ENCODE peak calls at places on chromosomes 11 and 22, in five cellular contexts. P, Y, L, S and J are unnamed samples.

GRCh38 chr22:30282616-30283046 is 6.7 kb downstream of the CASTOR1 start:
- DNase-seq in P (no peak), Y (no peak), L (no peak), S (no peak), J (no peak)

GRCh38 chr11:23751280-23751679 is 745.6 kb upstream of the LUZP2 start:
- DNase-seq in P (no peak), Y (no peak), L (no peak), S (no peak), J (no peak)

GRCh38 chr11:116882386-116882785 is 45.0 kb upstream of the APOA1 start:
- DNase-seq in P (no peak), Y (no peak), L (no peak), S (peak), J (no peak)

GRCh38 chr11:27355575-27356104 is 7.4 kb downstream of the CCDC34 start:
- DNase-seq in P (no peak), Y (no peak), L (no peak), S (no peak), J (no peak)

GRCh38 chr11:102223859-102224258 is 93.4 kb upstream of the BIRC3 start:
- DNase-seq in P (no peak), Y (no peak), L (no peak), S (no peak), J (no peak)

GRCh38 chr11:64923944-64924909 is at the start of gene PPP2R5B:
- DNase-seq in P (peak), Y (peak), L (peak), S (peak), J (peak)

GRCh38 chr11:57240007-57240406 is 3.0 kb upstream of the APLNR start:
- DNase-seq in P (no peak), Y (no peak), L (no peak), S (no peak), J (no peak)

GRCh38 chr11:99640671-99641070 is 619.9 kb downstream of the CNTN5 start:
- DNase-seq in P (no peak), Y (no peak), L (no peak), S (no peak), J (no peak)

GRCh38 chr22:21726650-21727049 is 8.9 kb downstream of the YPEL1 start:
- DNase-seq in P (no peak), Y (peak), L (no peak), S (no peak), J (peak)

GRCh38 chr11:74462009-74462408 is 5.3 kb downstream of the KCNE3 start:
- DNase-seq in P (no peak), Y (no peak), L (no peak), S (no peak), J (no peak)

GRCh38 chr11:130829801-130830562 is 86.3 kb downstream of the SNX19 start:
- DNase-seq in P (no peak), Y (no peak), L (no peak), S (no peak), J (no peak)

GRCh38 chr22:50153756-50154140 is 16.8 kb upstream of the PANX2 start:
- DNase-seq in P (no peak), Y (no peak), L (no peak), S (no peak), J (no peak)

GRCh38 chr11:69414773-69415187 is 66.7 kb upstream of the LINC01488 start:
- DNase-seq in P (no peak), Y (no peak), L (no peak), S (no peak), J (no peak)

GRCh38 chr22:46031066-46031465 is 54.1 kb upstream of the WNT7B start:
- DNase-seq in P (no peak), Y (no peak), L (no peak), S (no peak), J (no peak)

GRCh38 chr11:71418643-71419042 is 29.6 kb downstream of the DHCR7 start:
- DNase-seq in P (no peak), Y (no peak), L (no peak), S (no peak), J (no peak)

GRCh38 chr22:42170946-42171345 is 40.3 kb upstream of the CYP2D6 start:
- DNase-seq in P (no peak), Y (no peak), L (no peak), S (no peak), J (no peak)

GRCh38 chr22:39179401-39179827 is 26.9 kb upstream of the CBX7 start:
- DNase-seq in P (no peak), Y (no peak), L (no peak), S (no peak), J (no peak)

GRCh38 chr11:80855975-80856524 is 1415.2 kb upstream of the TENM4 start:
- DNase-seq in P (no peak), Y (no peak), L (no peak), S (peak), J (no peak)

GRCh38 chr11:85815186-85815911 is 4.4 kb upstream of the SYTL2 start:
- DNase-seq in P (no peak), Y (no peak), L (no peak), S (peak), J (no peak)

GRCh38 chr22:30390974-30391691 is 3.9 kb upstream of the RNF215 start:
- DNase-seq in P (peak), Y (peak), L (peak), S (no peak), J (peak)

GRCh38 chr11:75023446-75024067 is 34.8 kb downstream of the NEU3 start:
- DNase-seq in P (no peak), Y (no peak), L (no peak), S (no peak), J (no peak)

GRCh38 chr11:34757026-34757451 is 136.1 kb downstream of the EHF start:
- DNase-seq in P (no peak), Y (no peak), L (no peak), S (no peak), J (no peak)

GRCh38 chr11:127859941-127860354 is 727.4 kb downstream of the ETS1 start:
- DNase-seq in P (no peak), Y (no peak), L (no peak), S (no peak), J (no peak)

GRCh38 chr22:23068096-23068831 is 2.1 kb upstream of the GNAZ start:
- DNase-seq in P (no peak), Y (no peak), L (no peak), S (no peak), J (no peak)

GRCh38 chr11:72615329-72615728 is 58.9 kb downstream of the PDE2A start:
- DNase-seq in P (no peak), Y (no peak), L (no peak), S (no peak), J (no peak)

GRCh38 chr22:40654522-40655167 is 18.1 kb upstream of the MRTFA start:
- DNase-seq in P (no peak), Y (no peak), L (no peak), S (peak), J (no peak)

GRCh38 chr11:33868646-33869461 is 23.0 kb downstream of the LMO2 start:
- DNase-seq in P (no peak), Y (no peak), L (no peak), S (no peak), J (no peak)